ENCODE peak calls at places on chromosomes 13 and 19, in five cellular contexts. B, O, G, X and C are unnamed samples.

GRCh38 chr13:40251343-40252032 is 415.0 kb downstream of the FOXO1 start:
- DNase-seq in G (no peak), X (peak; percentile 69), O (no peak), B (no peak), C (no peak)

GRCh38 chr13:97318532-97318931 is 96.4 kb downstream of the MBNL2 start:
- DNase-seq in G (no peak), O (no peak), B (no peak), X (peak; percentile 24), C (no peak)

GRCh38 chr19:38699027-38699346 is 45.3 kb downstream of the CAPN12 start:
- DNase-seq in O (no peak), G (no peak), X (no peak), B (no peak), C (no peak)

GRCh38 chr19:11239377-11240000 is at the start of gene ANGPTL8:
- DNase-seq in B (no peak), O (no peak), X (no peak), G (no peak), C (no peak)

GRCh38 chr13:80306573-80306972 is 34.4 kb downstream of the SPRY2 start:
- DNase-seq in O (no peak), X (no peak), B (no peak), G (no peak), C (no peak)

GRCh38 chr19:36849701-36850645 is 703 bp upstream of the ZNF345 start:
- DNase-seq in G (peak; percentile 93), X (peak; percentile 96), B (peak; percentile 85), O (peak; percentile 73), C (peak; percentile 91)

GRCh38 chr13:30058429-30058828 is 208.0 kb upstream of the UBL3 start:
- DNase-seq in O (no peak), X (no peak), B (no peak), G (no peak), C (no peak)

GRCh38 chr19:17454579-17454978 is 6.1 kb upstream of the TMEM221 start:
- DNase-seq in G (no peak), O (no peak), X (no peak), B (no peak), C (no peak)

GRCh38 chr19:18776736-18777135 is 14.4 kb downstream of the COMP start:
- DNase-seq in O (no peak), G (peak; percentile 21), B (no peak), X (no peak), C (no peak)

GRCh38 chr19:6740589-6741348 is 1.3 kb downstream of the TRIP10 start:
- DNase-seq in B (peak; percentile 26), O (no peak), G (peak; percentile 35), X (peak; percentile 53), C (peak; percentile 46)

GRCh38 chr19:6424190-6424938 is at the start of gene KHSRP:
- DNase-seq in G (no peak), B (peak; percentile 43), X (no peak), O (no peak), C (no peak)

GRCh38 chr13:34762312-34762711 is 179.8 kb upstream of the NBEA start:
- DNase-seq in O (no peak), G (peak; percentile 57), X (peak; percentile 51), B (no peak), C (no peak)

GRCh38 chr19:3528080-3528479 is 10.9 kb upstream of the TEKTIP1 start:
- DNase-seq in G (no peak), B (no peak), X (no peak), O (no peak), C (no peak)

GRCh38 chr13:51738226-51738905 is 65.6 kb downstream of the DHRS12 start:
- DNase-seq in B (no peak), O (no peak), X (no peak), G (no peak), C (no peak)

GRCh38 chr19:38718747-38719543 is 25.3 kb downstream of the CAPN12 start:
- DNase-seq in B (no peak), G (peak; percentile 76), X (peak; percentile 70), O (no peak), C (no peak)

GRCh38 chr19:3098515-3099346 is 4.6 kb downstream of the GNA11 start:
- DNase-seq in X (peak; percentile 26), O (no peak), B (peak; percentile 22), G (no peak), C (peak; percentile 91)

GRCh38 chr19:13022111-13022858 is 27.0 kb downstream of the NFIX start:
- DNase-seq in O (no peak), B (no peak), G (peak; percentile 70), X (peak; percentile 41), C (no peak)

GRCh38 chr13:32262165-32262564 is 53.0 kb downstream of the ZAR1L start:
- DNase-seq in X (no peak), B (no peak), O (no peak), G (peak; percentile 38), C (no peak)

GRCh38 chr19:42216653-42217521 is 590 bp downstream of the DEDD2 start:
- DNase-seq in X (peak; percentile 40), B (peak; percentile 27), O (no peak), G (peak; percentile 36), C (peak; percentile 91)

GRCh38 chr19:12884926-12885748 is 1.9 kb downstream of the KLF1 start:
- DNase-seq in B (peak; percentile 85), O (no peak), X (peak; percentile 68), G (peak; percentile 43), C (peak; percentile 94)

GRCh38 chr13:24605923-24606372 is 74.3 kb upstream of the ATP12A start:
- DNase-seq in O (no peak), B (peak; percentile 13), X (peak; percentile 74), G (peak; percentile 24), C (no peak)

GRCh38 chr19:11138659-11139526 is 16.7 kb downstream of the SPC24 start:
- DNase-seq in B (no peak), X (peak; percentile 82), O (peak; percentile 60), G (peak; percentile 80), C (peak; percentile 66)

GRCh38 chr19:32471095-32471494 is 65.5 kb downstream of the DPY19L3 start:
- DNase-seq in O (no peak), G (peak; percentile 8), X (no peak), B (no peak), C (no peak)

GRCh38 chr13:36998624-36999041 is 507 bp downstream of the ALG5 start:
- DNase-seq in G (peak; percentile 7), O (no peak), X (peak; percentile 8), B (peak; percentile 11), C (peak; percentile 85)

GRCh38 chr13:20160346-20161274 is at the start of gene GJA3:
- DNase-seq in X (peak; percentile 22), O (no peak), B (peak; percentile 73), G (peak; percentile 44), C (no peak)

GRCh38 chr19:42965204-42965603 is 28.2 kb upstream of the PSG7 start:
- DNase-seq in B (no peak), G (peak; percentile 84), O (no peak), X (no peak), C (no peak)

GRCh38 chr13:46367622-46368327 is 19.3 kb downstream of the RUBCNL start:
- DNase-seq in G (peak; percentile 64), O (no peak), X (peak; percentile 33), B (no peak), C (no peak)

GRCh38 chr13:26967119-26968038 is 204.2 kb downstream of the USP12 start:
- DNase-seq in G (no peak), O (no peak), X (peak; percentile 70), B (no peak), C (no peak)

GRCh38 chr19:35727053-35727955 is 9.5 kb downstream of the KMT2B start:
- DNase-seq in G (no peak), B (no peak), O (no peak), X (no peak), C (no peak)

GRCh38 chr19:18895828-18896341 is at the start of gene CERS1:
- DNase-seq in O (no peak), B (no peak), X (no peak), G (peak; percentile 27), C (no peak)

GRCh38 chr19:1073956-1074511 is 7.1 kb downstream of the ARHGAP45 start:
- DNase-seq in X (no peak), G (no peak), O (no peak), B (no peak), C (no peak)

GRCh38 chr13:20769834-20770233 is 3.9 kb downstream of the EEF1AKMT1 start:
- DNase-seq in X (no peak), B (no peak), G (no peak), O (no peak), C (no peak)

DNA sequence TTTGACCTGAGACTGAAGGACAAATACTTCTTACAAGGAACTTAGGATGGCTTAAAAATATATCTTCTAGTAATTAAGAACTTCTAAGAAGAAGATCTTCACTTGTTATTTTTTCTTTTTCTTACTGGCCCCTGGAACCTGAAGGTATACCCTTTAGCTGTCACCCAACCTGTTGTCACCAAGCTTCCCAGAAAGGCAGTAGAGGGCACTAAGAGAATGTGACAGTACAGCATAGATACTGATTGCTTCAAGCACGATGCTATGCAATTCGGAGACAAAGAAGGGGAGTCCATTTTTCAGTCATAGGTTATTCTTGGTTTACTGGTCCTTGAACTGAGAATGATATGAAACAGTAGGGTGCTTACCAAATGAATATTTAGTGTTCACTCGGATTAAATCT is 208.3 kb upstream of the PCDH9 start:
- DNase-seq in G (no peak), B (no peak), O (no peak), X (no peak), C (no peak)
- TF ChIP-seq CTCF in G (no peak), B (no peak), O (no peak), X (no peak), C (no peak)

GRCh38 chr19:49400034-49400433 is 12.0 kb downstream of the KASH5 start:
- DNase-seq in O (no peak), B (no peak), G (no peak), X (peak; percentile 36), C (no peak)
- TF ChIP-seq CTCF in O (no peak), B (no peak), G (no peak), X (no peak), C (no peak)

DNA sequence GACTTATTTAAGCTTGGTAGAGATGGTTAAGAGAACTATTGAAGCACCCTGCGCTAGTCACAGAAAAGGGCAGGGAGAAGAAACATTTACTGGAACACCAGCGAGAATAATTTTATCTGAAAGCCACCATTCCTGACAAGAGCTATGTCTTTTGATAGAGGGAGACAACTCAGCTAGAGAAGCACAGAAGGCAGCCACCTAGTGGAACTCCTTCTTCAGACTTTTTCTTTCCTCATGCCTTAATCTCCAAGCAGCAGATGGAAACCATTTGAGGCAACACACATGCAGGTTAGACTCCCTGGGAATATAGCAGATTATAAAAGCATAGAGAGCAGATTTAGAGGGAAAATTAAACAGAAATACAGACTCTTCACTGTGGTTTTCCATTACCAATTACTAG is 813.4 kb downstream of the SLITRK6 start:
- DNase-seq in G (no peak), B (no peak), X (no peak), O (no peak), C (no peak)
- TF ChIP-seq CTCF in G (no peak), B (no peak), X (no peak), O (no peak), C (no peak)

DNA sequence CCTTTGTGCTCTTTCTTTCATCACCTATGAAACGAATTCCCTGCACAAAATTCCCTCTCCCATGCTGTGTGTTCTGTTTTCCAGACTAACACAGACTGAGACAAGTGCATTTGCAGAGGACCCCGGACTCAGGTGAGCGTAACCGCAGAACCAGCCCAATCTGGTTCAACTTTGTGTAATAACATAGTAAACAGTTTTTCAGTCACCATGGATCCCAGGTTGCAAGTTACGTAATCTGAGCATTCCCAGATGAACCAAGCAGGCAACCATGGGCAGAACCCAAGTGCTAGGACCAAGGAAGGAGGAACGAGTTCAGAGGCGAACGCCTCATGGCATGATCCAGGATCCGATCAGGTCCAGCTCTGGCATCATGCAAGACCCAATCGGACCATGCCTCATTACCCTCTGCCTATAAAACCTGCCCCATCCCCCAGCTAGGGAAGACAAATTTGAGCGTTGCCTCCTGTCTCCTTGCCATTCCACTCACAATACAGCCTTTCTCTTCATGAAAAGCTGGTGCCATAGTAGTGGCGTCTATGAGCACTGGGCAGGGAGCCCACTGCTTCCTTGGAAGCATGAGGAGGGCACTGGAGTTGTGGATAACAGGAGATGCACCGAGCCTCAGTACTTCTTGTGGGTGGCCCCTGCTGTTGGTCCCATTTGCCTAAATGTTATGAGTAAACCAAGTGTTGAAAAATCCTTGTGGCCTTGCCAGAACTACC is 107.6 kb downstream of the ABCC4 start:
- DNase-seq in X (no peak), O (no peak), B (no peak), G (no peak), C (no peak)
- TF ChIP-seq CTCF in X (no peak), O (no peak), B (no peak), G (no peak), C (no peak)